ENCODE peak calls at places on chromosomes 6 and 20, in five cellular contexts. M, O, I, T and Y are unnamed samples.
A peak's percentile ranks its signal among the peaks of the same experiment; 100 is the strongest.

GRCh38 chr20:953742-954141 is 37.6 kb upstream of the ANGPT4 start:
- DNase-seq in M (no peak), O (no peak), I (peak; percentile 23), T (no peak), Y (no peak)

GRCh38 chr6:33749401-33749800 is 2.7 kb upstream of the IP6K3 start:
- DNase-seq in M (no peak), O (no peak), I (peak; percentile 55), T (no peak), Y (no peak)

GRCh38 chr20:38652995-38653394 is 51.4 kb downstream of the ARHGAP40 start:
- DNase-seq in M (no peak), O (no peak), I (no peak), T (no peak), Y (no peak)

GRCh38 chr6:117498159-117498558 is 15.7 kb downstream of the DCBLD1 start:
- DNase-seq in M (no peak), O (no peak), I (no peak), T (no peak), Y (peak; percentile 9)

GRCh38 chr20:10965936-10966470 is 292.2 kb upstream of the JAG1 start:
- DNase-seq in M (no peak), O (no peak), I (no peak), T (no peak), Y (no peak)

GRCh38 chr20:47998736-47999135 is 213.5 kb upstream of the SULF2 start:
- DNase-seq in M (no peak), O (no peak), I (no peak), T (no peak), Y (no peak)

GRCh38 chr6:39885691-39886090 is 48.6 kb downstream of the MOCS1 start:
- DNase-seq in M (no peak), O (no peak), I (no peak), T (no peak), Y (no peak)

GRCh38 chr6:38233161-38233791 is 406.5 kb downstream of the BTBD9 start:
- DNase-seq in M (no peak), O (no peak), I (no peak), T (no peak), Y (no peak)